ENCODE peak calls at places on chromosomes 11 and 22, in four cellular contexts. One of them, this sample, is unnamed.

GRCh38 chr22:46564084-46564714 is 26.8 kb upstream of the CELSR1 start:
- DNase-seq in Panc1: no peak
- DNase-seq in heart right ventricle: no peak
- DNase-seq in psoas muscle: no peak
- DNase-seq in this sample: no peak

GRCh38 chr11:126341760-126342161 is 13.7 kb upstream of the ST3GAL4 start:
- DNase-seq in heart right ventricle: no peak
- DNase-seq in psoas muscle: no peak
- DNase-seq in Panc1: no peak
- DNase-seq in this sample: peak; percentile 46

GRCh38 chr11:64787526-64788320 is 9.4 kb upstream of the SF1 start:
- DNase-seq in psoas muscle: peak; percentile 63
- DNase-seq in Panc1: peak; percentile 27
- DNase-seq in heart right ventricle: peak; percentile 34
- DNase-seq in this sample: no peak

GRCh38 chr11:73592640-73593039 is 5.3 kb downstream of the FAM168A start:
- DNase-seq in Panc1: no peak
- DNase-seq in heart right ventricle: no peak
- DNase-seq in psoas muscle: no peak
- DNase-seq in this sample: no peak

GRCh38 chr11:96704847-96705246 is 315.0 kb downstream of the JRKL start:
- DNase-seq in psoas muscle: no peak
- DNase-seq in Panc1: no peak
- DNase-seq in heart right ventricle: no peak
- DNase-seq in this sample: no peak

GRCh38 chr22:44587004-44587793 is 89.2 kb upstream of the RTL6 start:
- DNase-seq in psoas muscle: no peak
- DNase-seq in Panc1: no peak
- DNase-seq in heart right ventricle: no peak
- DNase-seq in this sample: no peak

GRCh38 chr22:30755760-30756124 is 61.1 kb downstream of the OSBP2 start:
- DNase-seq in Panc1: no peak
- DNase-seq in heart right ventricle: no peak
- DNase-seq in psoas muscle: no peak
- DNase-seq in this sample: no peak

GRCh38 chr22:20248461-20248959 is 19.6 kb downstream of the RTN4R start:
- DNase-seq in psoas muscle: no peak
- DNase-seq in Panc1: no peak
- DNase-seq in heart right ventricle: no peak
- DNase-seq in this sample: no peak

GRCh38 chr22:40243891-40244290 is 66.2 kb downstream of the TNRC6B start:
- DNase-seq in psoas muscle: no peak
- DNase-seq in Panc1: no peak
- DNase-seq in heart right ventricle: no peak
- DNase-seq in this sample: no peak

GRCh38 chr11:17722000-17722643 is 2.8 kb downstream of the MYOD1 start:
- DNase-seq in Panc1: no peak
- DNase-seq in heart right ventricle: no peak
- DNase-seq in psoas muscle: no peak
- DNase-seq in this sample: no peak

GRCh38 chr22:32720924-32721323 is 80.6 kb upstream of the TIMP3 start:
- DNase-seq in heart right ventricle: no peak
- DNase-seq in psoas muscle: no peak
- DNase-seq in Panc1: no peak
- DNase-seq in this sample: no peak

GRCh38 chr22:32721328-32722180 is 80.0 kb upstream of the TIMP3 start:
- DNase-seq in Panc1: no peak
- DNase-seq in heart right ventricle: no peak
- DNase-seq in psoas muscle: no peak
- DNase-seq in this sample: no peak

GRCh38 chr22:32725369-32725988 is 76.0 kb upstream of the TIMP3 start:
- DNase-seq in psoas muscle: no peak
- DNase-seq in Panc1: no peak
- DNase-seq in heart right ventricle: no peak
- DNase-seq in this sample: no peak

GRCh38 chr22:32722441-32722840 is 79.1 kb upstream of the TIMP3 start:
- DNase-seq in psoas muscle: no peak
- DNase-seq in heart right ventricle: no peak
- DNase-seq in Panc1: no peak
- DNase-seq in this sample: no peak

DNA sequence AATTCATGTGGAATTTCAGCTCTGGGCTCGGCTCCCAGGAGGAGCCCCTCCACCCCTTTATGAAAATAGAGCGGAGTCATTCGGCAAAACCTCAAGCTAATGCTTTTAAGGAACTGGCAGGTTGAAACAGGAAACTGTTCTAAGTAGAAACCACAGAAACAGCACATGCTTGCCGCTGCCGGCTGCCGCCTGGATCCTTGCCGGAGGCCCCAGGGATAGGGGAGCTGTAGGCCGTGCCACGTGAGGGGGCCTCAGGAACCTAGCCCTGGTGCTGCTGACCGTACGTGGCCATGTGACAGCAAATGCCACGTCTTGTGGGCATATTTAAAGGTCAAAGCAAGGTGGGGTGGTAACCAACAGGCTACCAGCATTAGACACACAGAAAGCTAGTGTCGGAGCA is 77.9 kb upstream of the TIMP3 start:
- DNase-seq in psoas muscle: peak; percentile 76
- DNase-seq in heart right ventricle: peak; percentile 66
- DNase-seq in Panc1: no peak
- DNase-seq in this sample: peak; percentile 19
- H3K27ac ChIP-seq in psoas muscle: peak overlapping the region; percentile 0
- H3K27ac ChIP-seq in heart right ventricle: peak overlapping the region; percentile 42
- H3K27ac ChIP-seq in Panc1: no peak overlapping the region
- H3K27ac ChIP-seq in this sample: peak overlapping the region; percentile 75

GRCh38 chr11:12161137-12161536 is 50.7 kb downstream of the MICAL2 start:
- DNase-seq in psoas muscle: no peak
- DNase-seq in Panc1: no peak
- DNase-seq in heart right ventricle: peak; percentile 57
- DNase-seq in this sample: no peak
- H3K27ac ChIP-seq in psoas muscle: peak overlapping the region; percentile 67
- H3K27ac ChIP-seq in Panc1: peak overlapping the region; percentile 89
- H3K27ac ChIP-seq in heart right ventricle: peak overlapping the region; percentile 83
- H3K27ac ChIP-seq in this sample: no peak overlapping the region

GRCh38 chr22:38066381-38067027 is 9.3 kb downstream of the PICK1 start:
- DNase-seq in psoas muscle: no peak
- DNase-seq in heart right ventricle: no peak
- DNase-seq in Panc1: no peak
- DNase-seq in this sample: no peak
- H3K27ac ChIP-seq in psoas muscle: peak overlapping the region; percentile 95
- H3K27ac ChIP-seq in heart right ventricle: no peak overlapping the region
- H3K27ac ChIP-seq in Panc1: no peak overlapping the region
- H3K27ac ChIP-seq in this sample: no peak overlapping the region

GRCh38 chr11:59754494-59754858 is 700 bp upstream of the STX3 start:
- DNase-seq in heart right ventricle: peak; percentile 22
- DNase-seq in Panc1: no peak
- DNase-seq in psoas muscle: no peak
- DNase-seq in this sample: no peak

GRCh38 chr11:59756496-59756840 is 1.3 kb downstream of the STX3 start:
- DNase-seq in Panc1: peak; percentile 10
- DNase-seq in psoas muscle: no peak
- DNase-seq in heart right ventricle: no peak
- DNase-seq in this sample: no peak

GRCh38 chr11:59755701-59756495 is 722 bp downstream of the STX3 start:
- DNase-seq in heart right ventricle: peak; percentile 82
- DNase-seq in psoas muscle: peak; percentile 77
- DNase-seq in Panc1: peak; percentile 48
- DNase-seq in this sample: no peak

GRCh38 chr11:59754859-59755700 is at the start of gene STX3:
- DNase-seq in heart right ventricle: peak; percentile 58
- DNase-seq in Panc1: peak; percentile 33
- DNase-seq in psoas muscle: peak; percentile 75
- DNase-seq in this sample: no peak

GRCh38 chr11:59753650-59754493 is 1.3 kb upstream of the STX3 start:
- DNase-seq in heart right ventricle: peak; percentile 87
- DNase-seq in Panc1: peak; percentile 57
- DNase-seq in psoas muscle: peak; percentile 85
- DNase-seq in this sample: no peak
- H3K27ac ChIP-seq in heart right ventricle: peak overlapping the region; percentile 96
- H3K27ac ChIP-seq in Panc1: peak overlapping the region; percentile 76
- H3K27ac ChIP-seq in psoas muscle: peak overlapping the region; percentile 92
- H3K27ac ChIP-seq in this sample: peak overlapping the region; percentile 95

DNA sequence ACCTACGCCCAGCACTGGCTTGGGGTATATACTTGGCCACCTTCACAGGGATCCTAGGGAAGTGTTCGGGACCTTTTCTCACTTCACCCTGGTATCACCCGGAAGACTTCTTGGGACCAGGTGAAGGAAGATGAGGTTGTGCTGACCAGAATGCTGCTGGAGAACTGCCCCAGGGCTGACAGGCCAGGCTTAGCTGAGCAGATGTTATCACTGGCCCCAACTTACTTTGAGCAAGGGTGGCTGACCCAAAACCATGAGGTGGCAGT is 4.5 kb downstream of the FTH1 start:
- DNase-seq in heart right ventricle: no peak
- DNase-seq in Panc1: no peak
- DNase-seq in psoas muscle: no peak
- DNase-seq in this sample: no peak
- H3K27ac ChIP-seq in heart right ventricle: peak overlapping the region; percentile 96
- H3K27ac ChIP-seq in Panc1: peak overlapping the region; percentile 41
- H3K27ac ChIP-seq in psoas muscle: peak overlapping the region; percentile 97
- H3K27ac ChIP-seq in this sample: no peak overlapping the region

GRCh38 chr22:38239101-38239761 is 33.6 kb downstream of the TMEM184B start:
- DNase-seq in Panc1: no peak
- DNase-seq in heart right ventricle: no peak
- DNase-seq in psoas muscle: no peak
- DNase-seq in this sample: no peak

GRCh38 chr22:38233427-38233826 is 31.6 kb downstream of the MAFF start:
- DNase-seq in Panc1: no peak
- DNase-seq in heart right ventricle: no peak
- DNase-seq in psoas muscle: no peak
- DNase-seq in this sample: no peak

GRCh38 chr22:38235240-38235850 is 33.6 kb downstream of the MAFF start:
- DNase-seq in psoas muscle: no peak
- DNase-seq in Panc1: no peak
- DNase-seq in heart right ventricle: no peak
- DNase-seq in this sample: no peak

GRCh38 chr22:38238519-38239051 is 34.2 kb downstream of the TMEM184B start:
- DNase-seq in Panc1: no peak
- DNase-seq in heart right ventricle: no peak
- DNase-seq in psoas muscle: no peak
- DNase-seq in this sample: no peak

DNA sequence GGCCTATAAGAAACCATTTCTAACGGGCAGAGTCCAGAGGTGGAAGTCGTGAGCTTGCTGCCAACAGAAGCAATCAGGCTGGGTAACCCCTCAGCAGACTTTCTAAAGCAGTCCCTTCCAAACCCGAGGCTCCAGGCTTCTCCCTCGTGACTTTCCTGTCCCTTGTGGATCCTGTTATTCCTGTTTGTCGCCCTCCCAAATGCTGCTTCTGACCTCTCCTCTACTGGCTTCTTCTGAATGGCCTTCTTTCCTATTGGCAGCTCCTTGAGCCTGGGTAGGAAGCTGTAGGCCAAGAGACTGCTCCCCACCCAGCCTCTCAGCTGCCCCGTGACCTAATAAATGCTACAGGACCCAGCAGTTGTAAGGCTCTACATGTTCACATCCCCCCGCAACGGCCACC is 35.0 kb downstream of the MAFF start:
- DNase-seq in psoas muscle: no peak
- DNase-seq in Panc1: no peak
- DNase-seq in heart right ventricle: no peak
- DNase-seq in this sample: no peak
- H3K27ac ChIP-seq in psoas muscle: no peak overlapping the region
- H3K27ac ChIP-seq in Panc1: no peak overlapping the region
- H3K27ac ChIP-seq in heart right ventricle: no peak overlapping the region
- H3K27ac ChIP-seq in this sample: no peak overlapping the region

GRCh38 chr11:46345881-46346484 is 1.3 kb upstream of the DGKZ start:
- DNase-seq in psoas muscle: no peak
- DNase-seq in heart right ventricle: no peak
- DNase-seq in Panc1: no peak
- DNase-seq in this sample: no peak
- H3K27ac ChIP-seq in psoas muscle: peak overlapping the region; percentile 46
- H3K27ac ChIP-seq in heart right ventricle: peak overlapping the region; percentile 94
- H3K27ac ChIP-seq in Panc1: no peak overlapping the region
- H3K27ac ChIP-seq in this sample: peak overlapping the region; percentile 22

GRCh38 chr11:46285173-46285572 is 7.7 kb downstream of the CREB3L1 start:
- DNase-seq in heart right ventricle: no peak
- DNase-seq in psoas muscle: no peak
- DNase-seq in Panc1: no peak
- DNase-seq in this sample: no peak
- H3K27ac ChIP-seq in heart right ventricle: peak overlapping the region; percentile 11
- H3K27ac ChIP-seq in psoas muscle: no peak overlapping the region
- H3K27ac ChIP-seq in Panc1: no peak overlapping the region
- H3K27ac ChIP-seq in this sample: no peak overlapping the region

GRCh38 chr11:9681583-9682372 is 17.9 kb downstream of the SWAP70 start:
- DNase-seq in psoas muscle: no peak
- DNase-seq in Panc1: no peak
- DNase-seq in heart right ventricle: no peak
- DNase-seq in this sample: no peak
- H3K27ac ChIP-seq in psoas muscle: no peak overlapping the region
- H3K27ac ChIP-seq in Panc1: no peak overlapping the region
- H3K27ac ChIP-seq in heart right ventricle: no peak overlapping the region
- H3K27ac ChIP-seq in this sample: no peak overlapping the region

This sample was measured in keratinocyte.